ENCODE peak calls at places on chromosome 5, in six cellular contexts. D is stomach, L is SK-N-SH, X is HepG2, F is GM12878, E is sigmoid colon. T is an unnamed sample. For H3K9me3, the result is how much of the 10 kb centered on the place peaks cover.

GRCh38 chr5:59401637-59402036 is 491.9 kb downstream of the PDE4D start:
- DNase-seq in D (no peak), L (no peak), X (no peak), F (no peak), E (no peak), T (no peak)

GRCh38 chr5:15374886-15375285 is 125.1 kb upstream of the FBXL7 start:
- DNase-seq in D (no peak), L (no peak), X (no peak), F (no peak), E (no peak), T (no peak)

GRCh38 chr5:154034944-154035343 is 3.8 kb downstream of the FAM114A2 start:
- DNase-seq in D (no peak), L (no peak), X (no peak), F (no peak), E (no peak), T (no peak)

GRCh38 chr5:50958852-50959457 is 292.5 kb downstream of the PARP8 start:
- DNase-seq in D (no peak), L (peak), X (peak), F (no peak), E (no peak), T (no peak)

GRCh38 chr5:107147584-107147983 is 523.2 kb downstream of the EFNA5 start:
- DNase-seq in D (no peak), L (no peak), X (no peak), F (no peak), E (no peak), T (no peak)

GRCh38 chr5:45355189-45355992 is 340.8 kb downstream of the HCN1 start:
- DNase-seq in D (no peak), L (no peak), X (no peak), F (no peak), E (no peak), T (no peak)

GRCh38 chr5:121982500-121983261 is 20.9 kb downstream of the SRFBP1 start:
- DNase-seq in D (no peak), L (no peak), X (no peak), F (no peak), E (no peak), T (no peak)

GRCh38 chr5:173920024-173920753 is 32.0 kb downstream of the CPEB4 start:
- DNase-seq in D (no peak), L (no peak), X (no peak), F (no peak), E (no peak), T (no peak)

GRCh38 chr5:66653380-66653779 is 57.2 kb downstream of the MAST4 start:
- DNase-seq in D (no peak), L (no peak), X (no peak), F (no peak), E (no peak), T (no peak)

GRCh38 chr5:109529520-109529919 is 119.7 kb upstream of the PJA2 start:
- DNase-seq in D (peak), L (no peak), X (no peak), F (no peak), E (no peak), T (no peak)

GRCh38 chr5:135057233-135057632 is 23.2 kb upstream of the PITX1 start:
- DNase-seq in D (no peak), L (no peak), X (no peak), F (no peak), E (no peak), T (no peak)

GRCh38 chr5:137604348-137605095 is 105.4 kb upstream of the SPOCK1 start:
- DNase-seq in D (no peak), L (no peak), X (no peak), F (no peak), E (no peak), T (no peak)

GRCh38 chr5:33867236-33867635 is 24.6 kb downstream of the ADAMTS12 start:
- DNase-seq in D (no peak), L (no peak), X (no peak), F (no peak), E (no peak), T (no peak)

GRCh38 chr5:173327948-173328895 is at the start of gene STC2:
- DNase-seq in D (peak), L (peak), X (peak), F (peak), E (peak), T (peak)

GRCh38 chr5:145787001-145787400 is 48.1 kb downstream of the PRELID2 start:
- DNase-seq in D (no peak), L (no peak), X (no peak), F (no peak), E (no peak), T (no peak)

GRCh38 chr5:112546946-112547647 is 128.0 kb upstream of the EPB41L4A start:
- DNase-seq in D (no peak), L (no peak), X (no peak), F (no peak), E (no peak), T (no peak)

GRCh38 chr5:106312360-106312759 is 1358.4 kb downstream of the EFNA5 start:
- DNase-seq in D (no peak), L (no peak), X (no peak), F (no peak), E (no peak), T (no peak)

GRCh38 chr5:170809551-170809950 is 26.0 kb downstream of the GABRP start:
- DNase-seq in D (peak), L (peak), X (no peak), F (no peak), E (no peak), T (peak)

GRCh38 chr5:110630350-110630749 is 96.1 kb downstream of the TMEM232 start:
- DNase-seq in D (no peak), L (no peak), X (no peak), F (no peak), E (no peak), T (no peak)

GRCh38 chr5:58462623-58463230 is 2.8 kb upstream of the PLK2 start:
- DNase-seq in D (peak), L (peak), X (peak), F (no peak), E (no peak), T (no peak)

GRCh38 chr5:28012538-28012937 is 974.2 kb upstream of the CDH9 start:
- DNase-seq in D (no peak), L (no peak), X (peak), F (no peak), E (no peak), T (no peak)

GRCh38 chr5:150015415-150015814 is 14.9 kb downstream of the HMGXB3 start:
- DNase-seq in D (no peak), L (no peak), X (no peak), F (no peak), E (no peak), T (no peak)

GRCh38 chr5:119527346-119527745 is 75.0 kb downstream of the HSD17B4 start:
- DNase-seq in D (no peak), L (no peak), X (no peak), F (no peak), E (no peak), T (no peak)

GRCh38 chr5:123297866-123298265 is 125.3 kb downstream of the CEP120 start:
- DNase-seq in D (no peak), L (no peak), X (no peak), F (no peak), E (no peak), T (no peak)

GRCh38 chr5:82446765-82447164 is 168.6 kb upstream of the RPS23 start:
- DNase-seq in D (no peak), L (no peak), X (no peak), F (no peak), E (no peak), T (no peak)

GRCh38 chr5:149916317-149917072 is 28.1 kb downstream of the PDE6A start:
- DNase-seq in D (no peak), L (no peak), X (no peak), F (no peak), E (no peak), T (no peak)

GRCh38 chr5:135739383-135739961 is 95.0 kb upstream of the SLC25A48 start:
- DNase-seq in D (no peak), L (no peak), X (no peak), F (no peak), E (no peak), T (no peak)

GRCh38 chr5:157989296-157989695 is 130.4 kb upstream of the CLINT1 start:
- DNase-seq in D (no peak), L (no peak), X (no peak), F (no peak), E (no peak), T (no peak)

GRCh38 chr5:89276566-89277305 is 393.8 kb upstream of the MEF2C start:
- DNase-seq in D (no peak), L (no peak), X (no peak), F (no peak), E (no peak), T (no peak)

GRCh38 chr5:134139377-134139851 is 24.9 kb downstream of the TCF7 start:
- DNase-seq in D (peak), L (no peak), X (no peak), F (no peak), E (peak), T (no peak)

GRCh38 chr5:143051244-143052058 is 281.3 kb downstream of the ARHGAP26 start:
- DNase-seq in D (no peak), L (no peak), X (peak), F (no peak), E (no peak), T (no peak)

GRCh38 chr5:88979244-88979643 is 96.3 kb upstream of the MEF2C start:
- DNase-seq in D (no peak), L (no peak), X (no peak), F (peak), E (no peak), T (no peak)

GRCh38 chr5:23319906-23320305 is 187.5 kb upstream of the PRDM9 start:
- DNase-seq in D (no peak), L (no peak), X (no peak), F (no peak), E (no peak), T (no peak)

GRCh38 chr5:171850354-171850947 is 64.8 kb downstream of the SMIM23 start:
- DNase-seq in D (no peak), L (peak), X (peak), F (no peak), E (no peak), T (no peak)

GRCh38 chr5:2863675-2864433 is 112.4 kb upstream of the IRX2 start:
- DNase-seq in D (no peak), L (no peak), X (no peak), F (no peak), E (peak), T (no peak)

GRCh38 chr5:175281714-175282113 is 162.3 kb downstream of the DRD1 start:
- DNase-seq in D (no peak), L (no peak), X (no peak), F (no peak), E (no peak), T (no peak)

GRCh38 chr5:137630972-137631370 is 104.9 kb downstream of the KLHL3 start:
- DNase-seq in D (no peak), L (no peak), X (no peak), F (no peak), E (no peak), T (no peak)

GRCh38 chr5:171137768-171138540 is 171.1 kb upstream of the TLX3 start:
- DNase-seq in D (no peak), L (no peak), X (no peak), F (no peak), E (no peak), T (no peak)

DNA sequence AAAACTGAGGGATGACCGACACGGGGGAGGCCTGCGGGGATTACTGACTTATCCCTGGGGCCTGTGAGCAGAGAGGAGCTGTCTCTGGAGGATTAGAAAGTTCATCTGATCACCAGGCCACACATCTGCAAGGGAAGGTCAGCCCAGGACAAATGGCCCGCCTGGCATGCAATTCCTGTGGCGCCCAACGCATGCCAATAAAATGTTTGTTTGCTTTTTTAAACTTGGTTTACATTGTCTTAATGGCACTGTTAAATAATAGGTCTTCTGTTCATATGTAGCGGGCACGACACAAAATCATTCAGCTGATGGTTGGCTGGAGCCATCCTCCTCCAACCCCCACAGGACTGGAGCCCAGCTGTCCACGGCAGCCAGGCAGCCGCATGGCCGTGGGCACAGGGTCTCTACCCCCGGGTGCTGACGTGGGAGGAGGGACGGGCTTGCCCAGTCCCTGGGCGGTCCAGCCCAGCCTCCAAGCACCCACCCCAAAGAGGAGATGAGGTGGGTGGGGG is 41.0 kb upstream of the SLC12A7 start:
- DNase-seq in D (no peak), L (no peak), X (no peak), F (no peak), E (no peak), T (no peak)
- TF ChIP-seq POLR2AphosphoS5 in D (no peak), L (no peak), X (no peak), F (no peak), E (no peak), T (no peak)

GRCh38 chr5:141250576-141250975 is 5.4 kb downstream of the PCDHB15 start:
- DNase-seq in D (no peak), L (no peak), X (no peak), F (no peak), E (no peak), T (no peak)
- H3K9me3 ChIP-seq in D (half or more), L (under half), X (half or more), F (under half), E (half or more), T (half or more)

DNA sequence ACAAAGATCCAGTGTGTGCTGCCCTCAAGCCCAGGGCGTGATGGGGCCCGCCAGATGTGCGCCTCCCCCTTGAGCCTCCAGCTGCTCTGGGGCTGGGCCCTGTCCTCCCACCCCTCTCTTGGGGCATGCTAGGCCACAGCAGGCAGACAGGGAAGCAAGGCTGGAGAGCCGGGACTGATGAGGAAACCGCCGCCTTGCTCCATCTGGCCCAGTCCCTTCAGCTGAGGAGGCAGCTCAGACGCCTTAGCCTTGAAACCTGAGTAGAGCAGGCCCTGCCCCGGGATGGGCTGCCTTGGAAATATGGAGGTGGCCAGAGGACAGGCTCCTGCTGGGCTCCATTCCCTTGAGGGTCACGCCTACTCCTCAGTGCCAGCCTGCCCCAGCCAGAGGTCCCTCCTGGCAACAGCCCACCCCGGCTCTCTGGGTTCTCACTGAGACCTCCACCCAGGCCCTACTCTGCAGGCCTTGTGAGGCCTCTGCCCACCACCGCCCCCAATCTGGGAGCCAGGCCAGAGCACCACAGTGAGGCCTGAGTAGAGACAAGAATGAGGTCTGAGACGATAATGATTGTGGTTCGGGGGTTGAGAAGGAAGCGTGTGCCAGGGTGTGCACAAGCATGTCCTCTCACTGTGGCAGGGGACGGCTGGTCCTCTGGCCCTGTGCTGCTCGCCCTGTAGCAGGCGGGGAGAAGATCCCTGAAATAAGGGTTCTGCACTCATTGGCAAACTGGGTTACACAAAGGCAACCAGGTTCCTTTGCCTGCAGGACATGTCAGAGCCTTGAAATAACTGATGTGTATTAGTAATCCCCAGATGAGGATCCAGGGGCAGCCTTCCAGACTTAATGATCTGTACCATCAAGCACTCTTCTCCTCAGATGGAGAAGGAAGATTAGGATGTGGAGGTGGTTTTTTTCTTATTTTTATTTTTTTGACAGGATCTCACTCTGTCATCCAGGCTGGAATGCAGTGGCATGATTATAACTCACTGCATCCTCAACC is 30.9 kb downstream of the CXXC5 start:
- DNase-seq in D (no peak), L (peak), X (no peak), F (no peak), E (no peak), T (no peak)
- TF ChIP-seq EP300 in D (no peak), L (no peak), X (no peak), F (no peak), E (no peak), T (no peak)

DNA sequence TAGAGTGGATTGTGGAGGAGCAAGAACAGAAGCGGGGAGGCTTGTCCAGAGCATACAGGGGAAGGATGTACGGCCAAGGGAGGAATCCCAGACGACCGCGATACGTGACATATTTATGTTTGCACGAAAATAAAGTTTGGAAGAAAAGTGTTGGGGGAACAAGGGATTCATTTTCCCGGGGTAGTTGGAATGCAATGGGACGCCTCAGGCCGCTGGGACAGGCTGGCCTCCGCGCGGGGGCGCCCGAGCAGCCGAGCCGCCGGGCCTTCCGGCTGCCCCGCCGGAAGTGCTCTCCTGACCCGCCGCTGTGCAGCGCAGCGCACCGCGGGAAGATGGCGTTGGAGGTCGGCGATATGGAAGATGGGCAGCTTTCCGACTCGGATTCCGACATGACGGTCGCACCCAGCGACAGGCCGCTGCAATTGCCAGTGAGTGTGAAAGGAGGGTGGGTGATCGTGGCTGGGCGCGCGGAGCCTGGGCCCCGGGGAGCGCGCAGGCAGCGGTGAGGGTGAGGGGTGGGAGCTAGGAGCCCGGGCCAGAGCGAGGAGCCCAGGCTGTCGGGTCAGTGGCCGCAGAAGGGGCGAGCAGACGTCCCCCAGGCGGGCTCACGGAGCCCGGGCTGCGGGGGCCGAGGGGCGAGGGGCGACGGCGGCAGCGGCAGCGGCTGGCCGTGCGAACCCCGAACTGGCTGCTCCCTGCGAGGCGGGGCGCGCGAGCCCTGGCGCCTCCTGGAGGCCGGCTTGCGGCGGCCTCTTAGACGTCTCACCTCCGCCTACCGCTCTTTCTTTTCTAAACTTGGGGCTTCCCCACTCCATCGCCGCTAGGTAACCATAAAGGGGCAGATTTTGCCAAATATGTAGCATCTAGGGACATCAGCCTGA is at the start of gene PHAX:
- DNase-seq in D (peak), L (peak), X (peak), F (peak), E (peak), T (peak)
- TF ChIP-seq POLR2AphosphoS5 in D (peak), L (peak), X (peak), F (peak), E (peak), T (peak)

GRCh38 chr5:132177691-132178149 is 49.9 kb downstream of the P4HA2 start:
- DNase-seq in D (no peak), L (no peak), X (no peak), F (no peak), E (no peak), T (no peak)
- H3K9me3 ChIP-seq in D (under half), L (under half), X (under half), F (under half), E (under half), T (under half)

GRCh38 chr5:73550016-73550415 is 15.4 kb downstream of the ANKRA2 start:
- DNase-seq in D (no peak), L (no peak), X (no peak), F (no peak), E (no peak), T (no peak)
- TF ChIP-seq EP300 in D (no peak), L (no peak), X (no peak), F (no peak), E (no peak), T (no peak)

GRCh38 chr5:37520811-37521210 is 141.7 kb downstream of the WDR70 start:
- DNase-seq in D (no peak), L (no peak), X (peak), F (no peak), E (no peak), T (no peak)
- TF ChIP-seq POLR2AphosphoS5 in D (no peak), L (no peak), X (no peak), F (no peak), E (no peak), T (no peak)

DNA sequence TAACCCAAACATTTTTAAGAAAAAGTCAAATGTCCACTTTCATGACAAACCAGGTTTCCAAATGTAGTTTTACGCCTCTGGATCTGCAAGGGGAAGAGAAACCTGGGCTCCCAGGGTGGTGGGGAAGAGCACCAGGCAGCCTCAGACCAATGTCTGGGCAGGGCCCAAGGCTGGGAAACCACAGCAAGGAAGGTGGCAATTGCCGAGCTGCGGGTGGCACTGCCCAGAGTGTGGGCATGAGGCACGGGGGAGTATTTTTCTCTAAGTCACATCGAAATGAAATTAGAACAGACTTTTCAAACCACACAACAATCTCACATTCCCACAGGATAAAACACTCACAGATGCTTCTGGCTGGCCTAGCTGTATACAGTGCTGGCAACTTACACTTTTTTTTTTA is 32.6 kb upstream of the RASGEF1C start:
- DNase-seq in D (no peak), L (no peak), X (no peak), F (no peak), E (no peak), T (no peak)
- H3K9me3 ChIP-seq in D (under half), L (under half), X (under half), F (under half), E (under half), T (under half)

GRCh38 chr5:56514246-56514645 is 281.1 kb upstream of the ANKRD55 start:
- DNase-seq in D (no peak), L (no peak), X (no peak), F (no peak), E (no peak), T (no peak)
- TF ChIP-seq EP300 in D (no peak), L (no peak), X (no peak), F (no peak), E (no peak), T (no peak)